ENCODE peak calls at places on chromosomes 11 and 22, in four cellular contexts. Y, Z, X and I are unnamed samples.
A peak's percentile ranks its signal among the peaks of the same experiment; 100 is the strongest.

GRCh38 chr11:80109031-80109430 is 668.2 kb upstream of the TENM4 start:
- DNase-seq in Y (no peak), Z (no peak), X (no peak), I (no peak)

GRCh38 chr11:71462726-71463125 is 9.7 kb downstream of the NADSYN1 start:
- DNase-seq in Y (no peak), Z (no peak), X (no peak), I (no peak)

GRCh38 chr11:102287963-102288744 is 29.1 kb upstream of the BIRC3 start:
- DNase-seq in Y (peak; percentile 76), Z (peak; percentile 69), X (peak; percentile 68), I (peak; percentile 36)

GRCh38 chr11:7595016-7595869 is 78.1 kb downstream of the CYB5R2 start:
- DNase-seq in Y (no peak), Z (no peak), X (no peak), I (peak; percentile 69)

GRCh38 chr22:17845340-17845739 is 71.1 kb upstream of the BID start:
- DNase-seq in Y (no peak), Z (no peak), X (no peak), I (no peak)

GRCh38 chr22:48398181-48398905 is 1429.3 kb downstream of the BRD1 start:
- DNase-seq in Y (no peak), Z (no peak), X (no peak), I (no peak)

GRCh38 chr11:77195071-77195705 is 67.1 kb downstream of the MYO7A start:
- DNase-seq in Y (no peak), Z (no peak), X (no peak), I (no peak)

GRCh38 chr22:29716814-29717213 is 3.0 kb upstream of the CABP7 start:
- DNase-seq in Y (peak; percentile 70), Z (peak; percentile 24), X (peak; percentile 84), I (peak; percentile 69)

GRCh38 chr11:11356842-11357241 is 3.8 kb upstream of the CSNK2A3 start:
- DNase-seq in Y (no peak), Z (no peak), X (no peak), I (no peak)

GRCh38 chr11:57903441-57904123 is 120.1 kb upstream of the OR9Q1 start:
- DNase-seq in Y (peak; percentile 68), Z (peak; percentile 74), X (no peak), I (no peak)

GRCh38 chr11:59263225-59263894 is 50.6 kb upstream of the MPEG1 start:
- DNase-seq in Y (no peak), Z (peak; percentile 7), X (peak; percentile 9), I (peak; percentile 32)

GRCh38 chr11:76678316-76678715 is 7.8 kb upstream of the LRRC32 start:
- DNase-seq in Y (no peak), Z (no peak), X (no peak), I (no peak)

GRCh38 chr11:27347949-27348879 is 14.8 kb downstream of the CCDC34 start:
- DNase-seq in Y (no peak), Z (no peak), X (no peak), I (peak; percentile 30)

GRCh38 chr11:45654242-45654641 is 11.2 kb downstream of the CHST1 start:
- DNase-seq in Y (no peak), Z (no peak), X (no peak), I (no peak)

GRCh38 chr11:117528061-117528780 is 200.6 kb downstream of the CEP164 start:
- DNase-seq in Y (no peak), Z (no peak), X (no peak), I (no peak)
- TF ChIP-seq ZNF274 in Y (no peak), Z (no peak), X (no peak), I (no peak)

GRCh38 chr11:14643697-14644395 is at the start of gene PDE3B:
- DNase-seq in Y (peak; percentile 93), Z (peak; percentile 59), X (peak; percentile 83), I (peak; percentile 54)

GRCh38 chr11:14645985-14646900 is 2.6 kb downstream of the PDE3B start:
- DNase-seq in Y (peak; percentile 60), Z (no peak), X (no peak), I (no peak)

GRCh38 chr11:14645247-14645912 is 1.8 kb downstream of the PDE3B start:
- DNase-seq in Y (peak; percentile 51), Z (no peak), X (peak; percentile 28), I (no peak)

GRCh38 chr11:14642873-14643696 is 519 bp upstream of the PDE3B start:
- DNase-seq in Y (peak; percentile 65), Z (no peak), X (no peak), I (no peak)

GRCh38 chr11:14644396-14645246 is 1.0 kb downstream of the PDE3B start:
- DNase-seq in Y (peak; percentile 60), Z (peak; percentile 12), X (peak; percentile 45), I (no peak)
- H3K4me3 ChIP-seq in Y (peak overlapping the region; percentile 77), Z (peak overlapping the region; percentile 81), X (peak overlapping the region; percentile 100), I (peak overlapping the region; percentile 80)

GRCh38 chr22:45248832-45249561 is 8.3 kb upstream of the KIAA0930 start:
- DNase-seq in Y (no peak), Z (no peak), X (no peak), I (no peak)
- TF ChIP-seq ZNF274 in Y (no peak), Z (no peak), X (no peak), I (no peak)

GRCh38 chr22:37237371-37238268 is 6.4 kb downstream of the RAC2 start:
- DNase-seq in Y (no peak), Z (no peak), X (no peak), I (no peak)

GRCh38 chr22:37232140-37232998 is 11.7 kb downstream of the RAC2 start:
- DNase-seq in Y (no peak), Z (no peak), X (no peak), I (no peak)

GRCh38 chr22:37235897-37236607 is 8.0 kb downstream of the RAC2 start:
- DNase-seq in Y (no peak), Z (no peak), X (no peak), I (no peak)

GRCh38 chr22:37233751-37234631 is 10.1 kb downstream of the RAC2 start:
- DNase-seq in Y (no peak), Z (no peak), X (no peak), I (no peak)

DNA sequence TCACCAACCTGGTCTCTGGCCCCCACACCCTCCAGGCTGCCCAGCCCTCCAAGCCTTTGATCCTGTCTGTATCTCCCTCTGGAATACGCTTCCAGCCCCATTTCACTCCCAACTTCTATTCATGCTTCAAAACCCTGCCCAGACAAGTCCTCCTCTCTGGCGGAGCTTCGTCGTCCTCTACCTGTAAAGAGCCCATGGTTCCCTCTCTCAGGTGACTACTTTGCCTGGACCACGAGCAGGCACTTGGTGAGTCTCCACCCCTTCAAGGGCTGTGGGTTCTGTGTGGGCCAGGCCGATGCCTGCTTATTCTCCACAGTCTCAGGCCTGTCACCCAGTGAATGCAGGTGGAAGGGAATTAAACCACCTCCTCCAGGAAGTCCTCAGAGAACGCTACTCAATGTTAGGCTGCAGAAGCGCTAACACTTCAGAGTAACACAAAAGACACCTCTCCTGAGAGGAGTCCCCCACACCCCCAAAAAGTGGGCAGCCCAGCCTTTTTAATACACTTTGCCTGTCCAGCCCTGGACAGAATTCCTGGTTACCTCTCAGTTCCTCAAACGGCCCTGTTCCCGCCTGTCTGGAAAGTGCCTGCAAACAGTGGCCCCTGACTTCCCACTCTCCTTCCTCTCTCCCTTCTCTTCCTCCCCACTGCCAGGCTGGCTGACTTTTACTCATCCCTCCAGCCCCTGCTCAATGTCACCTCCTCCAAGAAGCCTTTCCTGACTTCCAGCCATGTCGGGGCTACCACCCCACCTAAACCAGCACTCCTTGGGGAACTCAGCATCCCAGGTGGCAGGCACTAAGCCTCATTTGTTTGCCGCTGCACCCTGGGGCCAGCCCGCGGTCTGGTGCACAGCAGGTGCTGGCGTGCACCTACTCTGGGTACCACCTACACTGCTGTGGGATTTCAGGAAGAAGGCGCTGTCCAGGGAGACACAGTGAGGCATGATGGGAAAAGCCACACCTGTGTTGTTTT is 9.0 kb downstream of the RAC2 start:
- DNase-seq in Y (no peak), Z (no peak), X (no peak), I (no peak)
- H3K4me3 ChIP-seq in Y (no peak overlapping the region), Z (no peak overlapping the region), X (no peak overlapping the region), I (no peak overlapping the region)

GRCh38 chr22:36386900-36387663 is 685 bp downstream of the MYH9 start:
- DNase-seq in Y (peak; percentile 57), Z (no peak), X (no peak), I (no peak)
- TF ChIP-seq ZNF274 in Y (no peak), Z (no peak), X (no peak), I (no peak)